ENCODE peak calls at places on chromosomes 5 and 9, in six cellular contexts. D is endothelial cell; J is WTC11; A is cardiac fibroblast; G is AG10803; K is CD8-positive, alpha-beta T cell. R is an unnamed sample.

GRCh38 chr5:86917117-86917579 is 299.4 kb downstream of the COX7C start:
- DNase-seq in D (peak), A (peak), J (peak), K (no peak), G (peak), R (peak)

GRCh38 chr9:88949961-88950340 is 41.3 kb upstream of the S1PR3 start:
- DNase-seq in K (no peak), D (no peak), A (peak), J (no peak), G (no peak), R (peak)

GRCh38 chr9:107706706-107707105 is 217.1 kb upstream of the KLF4 start:
- DNase-seq in J (no peak), K (no peak), G (no peak), A (no peak), D (no peak), R (no peak)

GRCh38 chr5:103177543-103177942 is 57.4 kb downstream of the PPIP5K2 start:
- DNase-seq in G (no peak), D (no peak), J (no peak), A (no peak), K (no peak), R (no peak)

GRCh38 chr9:126001581-126002225 is 254.5 kb downstream of the PBX3 start:
- DNase-seq in G (no peak), K (no peak), D (no peak), A (no peak), J (no peak), R (no peak)

GRCh38 chr9:112041536-112042243 is 133.4 kb downstream of the SUSD1 start:
- DNase-seq in J (peak), G (peak), A (peak), D (no peak), K (no peak), R (peak)

GRCh38 chr5:55865831-55866230 is 14.7 kb downstream of the IL31RA start:
- DNase-seq in D (no peak), A (peak), K (no peak), J (no peak), G (peak), R (no peak)

GRCh38 chr9:38079410-38080105 is 10.5 kb upstream of the SHB start:
- DNase-seq in J (no peak), G (peak), D (no peak), K (no peak), A (peak), R (peak)

GRCh38 chr5:80220268-80220897 is 35.5 kb downstream of the SERINC5 start:
- DNase-seq in G (no peak), K (no peak), D (no peak), A (no peak), J (no peak), R (no peak)

GRCh38 chr9:134619456-134619982 is 22.1 kb upstream of the COL5A1 start:
- DNase-seq in D (no peak), J (no peak), A (no peak), G (no peak), K (no peak), R (no peak)

GRCh38 chr9:74037274-74037673 is 459.9 kb upstream of the RORB start:
- DNase-seq in K (no peak), J (no peak), A (no peak), G (no peak), D (no peak), R (no peak)

GRCh38 chr9:86821011-86821845 is 126.1 kb downstream of the GAS1 start:
- DNase-seq in G (peak), A (peak), K (no peak), D (no peak), J (no peak), R (no peak)

GRCh38 chr5:41122459-41122858 is 51.3 kb upstream of the MROH2B start:
- DNase-seq in J (peak), A (no peak), D (no peak), G (no peak), K (no peak), R (peak)

GRCh38 chr9:96618209-96619108 is 1.2 kb downstream of the CDC14B start:
- DNase-seq in J (peak), D (peak), G (peak), K (no peak), A (peak), R (peak)

GRCh38 chr9:79913867-79914266 is 342.1 kb downstream of the TLE4 start:
- DNase-seq in D (no peak), A (no peak), G (no peak), J (no peak), K (no peak), R (no peak)

GRCh38 chr5:91136271-91136670 is 246.8 kb downstream of the ARRDC3 start:
- DNase-seq in G (no peak), J (no peak), A (peak), D (no peak), K (no peak), R (peak)

GRCh38 chr5:168654225-168654624 is 75.1 kb upstream of the PANK3 start:
- DNase-seq in J (no peak), K (no peak), A (no peak), D (no peak), G (peak), R (no peak)

GRCh38 chr9:132404228-132404881 is 2.3 kb downstream of the TTF1 start:
- DNase-seq in K (no peak), D (no peak), A (peak), G (peak), J (no peak), R (no peak)

GRCh38 chr5:126182901-126183695 is 240.1 kb upstream of the GRAMD2B start:
- DNase-seq in D (no peak), J (no peak), K (no peak), G (no peak), A (no peak), R (no peak)

GRCh38 chr9:115543511-115543910 is 425.6 kb upstream of the TNC start:
- DNase-seq in G (no peak), A (no peak), K (no peak), J (no peak), D (no peak), R (no peak)
- TF ChIP-seq CTCF in G (no peak), A (no peak), K (no peak), J (no peak), D (no peak), R (no peak)

GRCh38 chr9:98903938-98904560 is 39.7 kb upstream of the COL15A1 start:
- DNase-seq in J (no peak), G (no peak), D (no peak), K (no peak), A (no peak), R (no peak)
- TF ChIP-seq CTCF in J (no peak), G (no peak), D (no peak), K (no peak), A (no peak), R (no peak)

DNA sequence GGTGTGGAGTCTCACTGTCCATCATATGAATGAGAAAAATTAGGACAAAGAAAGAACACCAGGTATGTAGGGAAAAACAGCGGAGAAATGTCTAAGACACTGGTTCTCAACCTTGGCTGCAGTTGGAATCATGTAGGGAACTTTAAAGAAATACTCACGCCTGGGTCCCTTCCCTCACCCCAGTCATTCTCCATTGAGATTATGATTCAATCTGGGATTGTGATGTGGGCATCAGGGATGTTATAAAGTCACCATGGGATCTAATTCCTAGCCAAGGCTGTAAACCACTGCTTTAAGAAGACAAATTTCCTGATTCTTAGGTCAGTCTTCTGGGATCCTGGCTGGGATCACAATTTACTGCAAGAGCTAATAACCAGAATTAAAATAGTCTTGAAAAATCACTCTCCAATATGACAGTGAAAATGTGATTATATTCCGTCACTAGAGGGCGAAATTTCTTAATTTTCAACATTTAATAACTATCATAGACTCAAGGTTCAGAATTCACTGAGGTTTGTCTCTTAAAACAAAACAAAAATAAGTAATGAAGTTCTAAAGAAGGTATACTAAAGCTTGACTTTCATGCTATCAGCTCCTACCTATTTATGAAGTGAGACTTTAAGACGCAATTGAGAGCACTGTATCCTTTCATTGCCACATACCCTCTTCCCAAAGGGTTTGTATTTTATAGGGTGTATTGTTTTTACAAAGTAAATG is 60.5 kb downstream of the GLDC start:
- DNase-seq in A (peak), D (no peak), K (no peak), J (no peak), G (peak), R (peak)
- TF ChIP-seq CTCF in A (peak), D (peak), K (peak), J (no peak), G (peak), R (peak)

GRCh38 chr5:54785729-54786548 is 199.5 kb downstream of the ESM1 start:
- DNase-seq in J (no peak), D (no peak), K (no peak), G (peak), A (peak), R (peak)
- TF ChIP-seq CTCF in J (no peak), D (no peak), K (no peak), G (no peak), A (no peak), R (no peak)

DNA sequence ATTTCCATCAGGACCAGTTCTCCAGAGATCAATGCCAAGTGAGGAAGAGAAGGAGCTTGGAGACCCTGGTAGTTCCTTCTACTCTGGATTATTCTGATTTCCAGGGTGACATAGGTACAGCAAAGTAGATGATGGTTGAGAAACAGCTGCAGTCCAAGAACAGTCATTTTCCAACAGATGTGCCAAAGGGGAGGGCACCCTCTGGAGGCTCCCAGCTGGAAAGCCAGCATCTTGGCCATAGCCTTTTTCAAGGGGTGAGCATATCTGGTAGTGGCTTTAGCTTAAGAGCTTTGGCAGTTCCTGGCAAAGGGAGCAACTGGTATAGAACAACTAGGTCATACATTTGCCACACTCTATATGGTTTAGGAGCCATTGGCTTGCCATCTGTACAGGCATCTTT is 492.7 kb downstream of the RASEF start:
- DNase-seq in K (no peak), A (no peak), G (peak), D (no peak), J (no peak), R (peak)
- TF ChIP-seq CTCF in K (no peak), A (no peak), G (peak), D (no peak), J (no peak), R (no peak)

DNA sequence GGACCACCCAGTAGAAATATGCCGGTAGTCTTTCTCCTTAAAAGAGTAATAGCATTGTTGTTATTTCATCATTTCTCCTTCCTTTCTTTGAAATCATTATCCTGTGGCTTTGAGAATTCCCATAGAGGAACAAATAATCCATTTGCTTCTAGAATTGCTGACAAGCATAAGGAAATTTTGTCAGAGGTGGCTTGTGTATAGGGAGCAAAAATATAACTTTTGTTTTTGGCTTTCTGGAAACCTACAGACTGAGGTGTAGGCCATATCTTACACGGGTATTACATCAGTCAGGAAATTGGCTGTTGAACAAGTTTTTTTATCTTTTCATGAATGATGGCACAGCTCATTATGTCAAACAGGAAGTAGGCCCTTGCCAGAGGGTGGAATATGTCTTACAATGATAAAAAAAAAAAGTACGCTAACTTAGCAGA is 169.6 kb downstream of the NNT start:
- DNase-seq in A (peak), D (no peak), G (peak), J (no peak), K (no peak), R (peak)
- TF ChIP-seq CTCF in A (no peak), D (no peak), G (no peak), J (no peak), K (no peak), R (no peak)

DNA sequence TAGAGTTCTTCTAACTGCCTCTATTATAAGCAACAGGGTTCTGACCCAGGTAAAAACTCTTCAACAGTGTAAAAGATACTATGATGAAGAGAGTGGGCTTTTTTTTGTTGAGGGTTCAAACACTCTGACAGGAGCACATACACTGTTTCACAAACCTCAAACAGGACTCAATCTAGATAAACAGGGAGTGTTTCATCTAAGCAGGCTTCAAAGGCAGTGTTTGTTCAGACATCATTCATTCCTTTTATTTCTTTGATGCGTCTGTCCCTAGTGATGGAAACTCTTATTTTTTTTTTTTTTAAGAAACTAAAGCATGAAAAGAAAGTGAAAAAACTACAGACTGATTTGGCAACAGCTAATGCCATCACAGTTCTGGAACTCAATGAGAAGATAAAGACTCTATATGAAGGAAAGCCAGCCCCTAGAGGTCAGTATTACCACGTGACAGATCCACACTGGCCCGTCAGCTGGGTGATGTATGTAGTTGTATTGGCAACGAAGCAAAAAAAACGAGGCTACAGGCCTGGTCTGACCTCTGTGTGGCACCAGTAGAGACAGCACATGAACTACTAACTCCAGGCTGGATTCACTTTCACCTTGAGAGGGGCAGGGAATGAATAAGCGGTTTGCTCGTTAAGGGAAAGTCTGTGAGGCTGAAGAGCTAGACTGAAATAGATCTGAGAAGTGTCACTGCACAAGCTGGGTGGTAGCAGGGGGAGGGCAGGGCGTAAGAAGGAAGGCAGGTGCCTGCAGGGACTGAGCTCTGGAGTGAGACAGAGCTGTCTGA is 172.2 kb downstream of the CCDC192 start:
- DNase-seq in G (peak), A (peak), J (peak), D (peak), K (no peak), R (peak)
- TF ChIP-seq CTCF in G (peak), A (peak), J (no peak), D (no peak), K (no peak), R (peak)

GRCh38 chr9:78666818-78667429 is 370.0 kb downstream of the PSAT1 start:
- DNase-seq in G (peak), D (no peak), K (no peak), J (no peak), A (peak), R (no peak)
- TF ChIP-seq CTCF in G (no peak), D (no peak), K (no peak), J (no peak), A (no peak), R (no peak)